ENCODE peak calls at places on chromosomes 7 and 10, in five cellular contexts. F is fibroblast of lung; Y is breast epithelium; G is A549; M is CD8-positive, alpha-beta T cell. E is an unnamed sample.

GRCh38 chr10:58508316-58508715 is 4.4 kb upstream of the BICC1 start:
- DNase-seq in F (peak), Y (no peak), G (no peak), M (no peak), E (no peak)

GRCh38 chr10:93199221-93199681 is 125.6 kb downstream of the CYP26A1 start:
- DNase-seq in F (peak), Y (peak), G (no peak), M (no peak), E (no peak)

GRCh38 chr10:29150010-29150409 is 138.9 kb upstream of the LYZL1 start:
- DNase-seq in F (peak), Y (peak), G (no peak), M (no peak), E (no peak)

GRCh38 chr10:70317272-70317942 is 33.6 kb upstream of the NPFFR1 start:
- DNase-seq in F (no peak), Y (no peak), G (no peak), M (no peak), E (no peak)

GRCh38 chr7:155362380-155363145 is 64.9 kb downstream of the INSIG1 start:
- DNase-seq in F (no peak), Y (no peak), G (no peak), M (no peak), E (no peak)

GRCh38 chr10:60662917-60663614 is 115.2 kb upstream of the CDK1 start:
- DNase-seq in F (peak), Y (no peak), G (no peak), M (no peak), E (no peak)

GRCh38 chr7:143410523-143411004 is 1.9 kb upstream of the EPHA1 start:
- DNase-seq in F (peak), Y (no peak), G (no peak), M (no peak), E (no peak)

GRCh38 chr10:34341473-34341872 is 473.6 kb downstream of the PARD3 start:
- DNase-seq in F (peak), Y (no peak), G (no peak), M (no peak), E (no peak)

GRCh38 chr7:2661602-2662272 is 26.3 kb upstream of the AMZ1 start:
- DNase-seq in F (no peak), Y (no peak), G (no peak), M (no peak), E (no peak)

GRCh38 chr10:107686095-107686494 is 521.6 kb upstream of the SORCS1 start:
- DNase-seq in F (no peak), Y (no peak), G (no peak), M (no peak), E (no peak)

GRCh38 chr10:50224330-50224952 is 26.9 kb downstream of the ASAH2 start:
- DNase-seq in F (peak), Y (no peak), G (peak), M (peak), E (peak)

GRCh38 chr10:42519761-42520460 is 118.5 kb downstream of the ZNF33B start:
- DNase-seq in F (no peak), Y (no peak), G (no peak), M (no peak), E (no peak)

GRCh38 chr7:157022681-157023588 is 12.5 kb upstream of the MNX1 start:
- DNase-seq in F (no peak), Y (no peak), G (no peak), M (no peak), E (no peak)

GRCh38 chr10:84331091-84331490 is 2.7 kb downstream of the CCSER2 start:
- DNase-seq in F (no peak), Y (no peak), G (no peak), M (no peak), E (no peak)

GRCh38 chr7:40701836-40702551 is 567.2 kb downstream of the SUGCT start:
- DNase-seq in F (no peak), Y (no peak), G (no peak), M (no peak), E (no peak)

GRCh38 chr7:25858562-25859411 is 293.2 kb upstream of the NFE2L3 start:
- DNase-seq in F (no peak), Y (no peak), G (no peak), M (no peak), E (no peak)

GRCh38 chr7:99098824-99099498 is 44.9 kb downstream of the SMURF1 start:
- DNase-seq in F (no peak), Y (no peak), G (peak), M (no peak), E (no peak)

GRCh38 chr10:14476641-14477407 is 146.1 kb upstream of the FRMD4A start:
- DNase-seq in F (peak), Y (no peak), G (no peak), M (no peak), E (no peak)

GRCh38 chr10:132618158-132618924 is 80.8 kb downstream of the INPP5A start:
- DNase-seq in F (peak), Y (no peak), G (no peak), M (no peak), E (no peak)

GRCh38 chr7:139992353-139993054 is 70.2 kb downstream of the PARP12 start:
- DNase-seq in F (no peak), Y (no peak), G (no peak), M (no peak), E (no peak)

GRCh38 chr7:155407799-155408198 is 50.1 kb upstream of the EN2 start:
- DNase-seq in F (no peak), Y (no peak), G (no peak), M (no peak), E (no peak)

GRCh38 chr7:150923191-150923590 is 54.9 kb downstream of the KCNH2 start:
- DNase-seq in F (peak), Y (no peak), G (no peak), M (no peak), E (no peak)

DNA sequence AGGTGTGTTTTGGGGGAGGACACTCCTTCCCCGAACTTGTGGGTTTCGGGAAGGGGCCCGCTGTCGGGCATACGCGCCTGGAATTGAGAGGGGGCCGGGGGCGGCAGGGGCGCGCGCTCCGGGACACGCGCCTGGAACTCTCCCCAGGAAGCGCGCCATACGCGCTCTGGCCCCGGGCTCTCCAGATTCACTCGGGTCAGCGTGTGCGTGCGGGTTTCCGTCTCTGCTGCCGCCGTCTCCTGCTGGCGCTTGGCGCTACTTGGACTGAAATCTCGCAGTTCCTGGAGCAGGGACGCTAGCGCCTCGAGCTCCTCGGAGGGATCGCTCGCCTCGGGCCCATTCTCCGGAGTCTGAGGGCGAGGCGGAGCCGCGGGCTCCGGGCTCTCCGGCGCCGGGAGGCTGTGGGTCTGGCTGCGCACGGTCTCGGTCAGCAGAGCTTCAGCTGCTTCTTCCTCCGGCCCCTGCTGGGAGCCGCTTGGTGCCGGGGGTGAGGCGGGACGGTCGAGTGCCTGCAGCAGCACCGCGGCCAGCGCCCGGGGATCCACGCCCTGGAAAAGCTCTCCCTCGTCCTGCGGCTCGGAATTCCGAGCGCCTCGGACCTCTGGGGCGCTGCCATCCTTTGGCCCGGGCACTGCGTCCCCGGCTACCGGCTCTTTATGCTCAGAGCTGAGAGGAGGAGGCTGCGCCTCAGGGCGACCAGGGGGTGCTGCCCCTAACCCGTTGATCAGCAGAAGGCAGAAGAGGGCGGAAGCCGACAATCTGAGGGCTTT is 1.1 kb downstream of the VGF start:
- DNase-seq in F (peak), Y (no peak), G (no peak), M (no peak), E (no peak)
- H3K4me3 ChIP-seq in F (peak), Y (peak), G (peak), M (peak), E (peak)

GRCh38 chr7:34723866-34724490 is 66.0 kb downstream of the NPSR1 start:
- DNase-seq in F (no peak), Y (no peak), G (no peak), M (no peak), E (no peak)
- H3K4me3 ChIP-seq in F (no peak), Y (no peak), G (no peak), M (peak), E (no peak)

GRCh38 chr7:27641576-27642230 is 21.0 kb downstream of the HIBADH start:
- DNase-seq in F (peak), Y (no peak), G (peak), M (no peak), E (no peak)
- H3K4me3 ChIP-seq in F (no peak), Y (no peak), G (peak), M (no peak), E (no peak)

GRCh38 chr10:117996709-117997108 is 50.0 kb downstream of the RAB11FIP2 start:
- DNase-seq in F (no peak), Y (no peak), G (no peak), M (no peak), E (no peak)

GRCh38 chr10:117991701-117992100 is 55.0 kb downstream of the RAB11FIP2 start:
- DNase-seq in F (no peak), Y (no peak), G (no peak), M (no peak), E (no peak)

GRCh38 chr10:117994771-117995170 is 52.0 kb downstream of the RAB11FIP2 start:
- DNase-seq in F (no peak), Y (no peak), G (no peak), M (no peak), E (no peak)

GRCh38 chr10:117989962-117990361 is 56.8 kb downstream of the RAB11FIP2 start:
- DNase-seq in F (no peak), Y (no peak), G (no peak), M (no peak), E (no peak)

GRCh38 chr10:117993166-117993565 is 53.6 kb downstream of the RAB11FIP2 start:
- DNase-seq in F (no peak), Y (no peak), G (no peak), M (no peak), E (no peak)
- H3K4me3 ChIP-seq in F (no peak), Y (no peak), G (no peak), M (no peak), E (no peak)

GRCh38 chr10:114631678-114632417 is 26.2 kb downstream of the ABLIM1 start:
- DNase-seq in F (peak), Y (no peak), G (peak), M (peak), E (no peak)

GRCh38 chr10:114629824-114630430 is 28.1 kb downstream of the ABLIM1 start:
- DNase-seq in F (peak), Y (no peak), G (no peak), M (no peak), E (no peak)

GRCh38 chr10:114632869-114633715 is 25.0 kb downstream of the ABLIM1 start:
- DNase-seq in F (peak), Y (no peak), G (peak), M (no peak), E (no peak)

GRCh38 chr10:114629083-114629823 is 28.8 kb downstream of the ABLIM1 start:
- DNase-seq in F (no peak), Y (no peak), G (no peak), M (no peak), E (no peak)

GRCh38 chr10:114631090-114631677 is 26.9 kb downstream of the ABLIM1 start:
- DNase-seq in F (no peak), Y (no peak), G (no peak), M (no peak), E (no peak)
- H3K4me3 ChIP-seq in F (peak), Y (peak), G (peak), M (peak), E (no peak)

GRCh38 chr10:13382759-13383753 is 35.0 kb upstream of the SEPHS1 start:
- DNase-seq in F (peak), Y (peak), G (no peak), M (no peak), E (no peak)
- H3K4me3 ChIP-seq in F (no peak), Y (no peak), G (peak), M (no peak), E (no peak)

E was measured in Jurkat, Clone E6-1.